ENCODE peak calls at places on chromosomes 6 and 20, in seven cellular contexts. One of them, this sample, is unnamed.

GRCh38 chr6:98539669-98540207 is 294.6 kb upstream of the POU3F2 start:
- DNase-seq in epithelial cell of proximal tubule: no peak
- DNase-seq in epithelial cell of esophagus: no peak
- DNase-seq in SK-N-SH: no peak
- DNase-seq in tibial nerve: no peak
- DNase-seq in CD8-positive, alpha-beta memory T cell: no peak
- DNase-seq in GM23248: no peak
- DNase-seq in this sample: no peak

GRCh38 chr6:16706029-16706428 is 55.2 kb downstream of the ATXN1 start:
- DNase-seq in epithelial cell of proximal tubule: no peak
- DNase-seq in epithelial cell of esophagus: peak; percentile 94
- DNase-seq in SK-N-SH: no peak
- DNase-seq in tibial nerve: no peak
- DNase-seq in CD8-positive, alpha-beta memory T cell: no peak
- DNase-seq in GM23248: no peak
- DNase-seq in this sample: no peak

GRCh38 chr6:41570270-41570615 is 24.1 kb downstream of the FOXP4 start:
- DNase-seq in epithelial cell of proximal tubule: no peak
- DNase-seq in epithelial cell of esophagus: no peak
- DNase-seq in SK-N-SH: no peak
- DNase-seq in tibial nerve: no peak
- DNase-seq in CD8-positive, alpha-beta memory T cell: no peak
- DNase-seq in GM23248: no peak
- DNase-seq in this sample: no peak

GRCh38 chr20:22999756-23000155 is 35.4 kb upstream of the SSTR4 start:
- DNase-seq in epithelial cell of proximal tubule: peak; percentile 36
- DNase-seq in epithelial cell of esophagus: peak; percentile 46
- DNase-seq in SK-N-SH: no peak
- DNase-seq in tibial nerve: no peak
- DNase-seq in CD8-positive, alpha-beta memory T cell: no peak
- DNase-seq in GM23248: peak; percentile 21
- DNase-seq in this sample: no peak

GRCh38 chr6:131250121-131250520 is 114.9 kb downstream of the AKAP7 start:
- DNase-seq in epithelial cell of proximal tubule: no peak
- DNase-seq in epithelial cell of esophagus: peak; percentile 50
- DNase-seq in SK-N-SH: no peak
- DNase-seq in tibial nerve: peak; percentile 24
- DNase-seq in CD8-positive, alpha-beta memory T cell: no peak
- DNase-seq in GM23248: peak; percentile 62
- DNase-seq in this sample: peak; percentile 33

GRCh38 chr6:100304575-100304974 is 160.1 kb downstream of the SIM1 start:
- DNase-seq in epithelial cell of proximal tubule: no peak
- DNase-seq in epithelial cell of esophagus: no peak
- DNase-seq in SK-N-SH: no peak
- DNase-seq in tibial nerve: no peak
- DNase-seq in CD8-positive, alpha-beta memory T cell: no peak
- DNase-seq in GM23248: no peak
- DNase-seq in this sample: no peak

GRCh38 chr20:36339646-36340592 is 33.8 kb downstream of the DLGAP4 start:
- DNase-seq in epithelial cell of proximal tubule: no peak
- DNase-seq in epithelial cell of esophagus: no peak
- DNase-seq in SK-N-SH: no peak
- DNase-seq in tibial nerve: no peak
- DNase-seq in CD8-positive, alpha-beta memory T cell: no peak
- DNase-seq in GM23248: no peak
- DNase-seq in this sample: no peak

GRCh38 chr6:74596586-74596985 is 609.3 kb downstream of the COL12A1 start:
- DNase-seq in epithelial cell of proximal tubule: no peak
- DNase-seq in epithelial cell of esophagus: no peak
- DNase-seq in SK-N-SH: no peak
- DNase-seq in tibial nerve: no peak
- DNase-seq in CD8-positive, alpha-beta memory T cell: no peak
- DNase-seq in GM23248: no peak
- DNase-seq in this sample: no peak

GRCh38 chr6:100664274-100665040 is 199.7 kb upstream of the SIM1 start:
- DNase-seq in epithelial cell of proximal tubule: no peak
- DNase-seq in epithelial cell of esophagus: peak; percentile 51
- DNase-seq in SK-N-SH: no peak
- DNase-seq in tibial nerve: no peak
- DNase-seq in CD8-positive, alpha-beta memory T cell: no peak
- DNase-seq in GM23248: peak; percentile 56
- DNase-seq in this sample: peak; percentile 5

GRCh38 chr6:12290490-12290820 is 294 bp downstream of the EDN1 start:
- DNase-seq in epithelial cell of proximal tubule: peak; percentile 19
- DNase-seq in epithelial cell of esophagus: no peak
- DNase-seq in SK-N-SH: no peak
- DNase-seq in tibial nerve: no peak
- DNase-seq in CD8-positive, alpha-beta memory T cell: no peak
- DNase-seq in GM23248: no peak
- DNase-seq in this sample: no peak

GRCh38 chr6:43290353-43290904 is 7.6 kb upstream of the SLC22A7 start:
- DNase-seq in epithelial cell of proximal tubule: no peak
- DNase-seq in epithelial cell of esophagus: no peak
- DNase-seq in SK-N-SH: no peak
- DNase-seq in tibial nerve: no peak
- DNase-seq in CD8-positive, alpha-beta memory T cell: no peak
- DNase-seq in GM23248: no peak
- DNase-seq in this sample: no peak

GRCh38 chr6:7121704-7122241 is 14.0 kb downstream of the RREB1 start:
- DNase-seq in epithelial cell of proximal tubule: no peak
- DNase-seq in epithelial cell of esophagus: no peak
- DNase-seq in SK-N-SH: no peak
- DNase-seq in tibial nerve: no peak
- DNase-seq in CD8-positive, alpha-beta memory T cell: no peak
- DNase-seq in GM23248: no peak
- DNase-seq in this sample: no peak

GRCh38 chr20:22630698-22631097 is 46.3 kb upstream of the FOXA2 start:
- DNase-seq in epithelial cell of proximal tubule: no peak
- DNase-seq in epithelial cell of esophagus: no peak
- DNase-seq in SK-N-SH: no peak
- DNase-seq in tibial nerve: no peak
- DNase-seq in CD8-positive, alpha-beta memory T cell: no peak
- DNase-seq in GM23248: no peak
- DNase-seq in this sample: no peak

GRCh38 chr6:129679758-129680157 is 30.2 kb downstream of the ARHGAP18 start:
- DNase-seq in epithelial cell of proximal tubule: no peak
- DNase-seq in epithelial cell of esophagus: no peak
- DNase-seq in SK-N-SH: no peak
- DNase-seq in tibial nerve: no peak
- DNase-seq in CD8-positive, alpha-beta memory T cell: no peak
- DNase-seq in GM23248: peak; percentile 52
- DNase-seq in this sample: no peak
- H3K4me3 ChIP-seq in epithelial cell of proximal tubule: no peak overlapping the region
- H3K4me3 ChIP-seq in epithelial cell of esophagus: no peak overlapping the region
- H3K4me3 ChIP-seq in SK-N-SH: peak overlapping the region; percentile 30
- H3K4me3 ChIP-seq in tibial nerve: no peak overlapping the region
- H3K4me3 ChIP-seq in CD8-positive, alpha-beta memory T cell: no peak overlapping the region
- H3K4me3 ChIP-seq in GM23248: peak overlapping the region; percentile 58
- H3K4me3 ChIP-seq in this sample: no peak overlapping the region

GRCh38 chr20:50516935-50517816 is 7.0 kb downstream of the PTPN1 start:
- DNase-seq in epithelial cell of proximal tubule: no peak
- DNase-seq in epithelial cell of esophagus: no peak
- DNase-seq in SK-N-SH: no peak
- DNase-seq in tibial nerve: no peak
- DNase-seq in CD8-positive, alpha-beta memory T cell: no peak
- DNase-seq in GM23248: no peak
- DNase-seq in this sample: no peak

GRCh38 chr20:50518270-50518721 is 8.1 kb downstream of the PTPN1 start:
- DNase-seq in epithelial cell of proximal tubule: no peak
- DNase-seq in epithelial cell of esophagus: peak; percentile 42
- DNase-seq in SK-N-SH: no peak
- DNase-seq in tibial nerve: no peak
- DNase-seq in CD8-positive, alpha-beta memory T cell: no peak
- DNase-seq in GM23248: peak; percentile 72
- DNase-seq in this sample: no peak

GRCh38 chr20:50516180-50516934 is 6.2 kb downstream of the PTPN1 start:
- DNase-seq in epithelial cell of proximal tubule: no peak
- DNase-seq in epithelial cell of esophagus: no peak
- DNase-seq in SK-N-SH: no peak
- DNase-seq in tibial nerve: no peak
- DNase-seq in CD8-positive, alpha-beta memory T cell: no peak
- DNase-seq in GM23248: no peak
- DNase-seq in this sample: no peak

GRCh38 chr20:50519036-50519780 is 9.0 kb downstream of the PTPN1 start:
- DNase-seq in epithelial cell of proximal tubule: no peak
- DNase-seq in epithelial cell of esophagus: no peak
- DNase-seq in SK-N-SH: no peak
- DNase-seq in tibial nerve: no peak
- DNase-seq in CD8-positive, alpha-beta memory T cell: no peak
- DNase-seq in GM23248: no peak
- DNase-seq in this sample: no peak

GRCh38 chr20:50517817-50518154 is 7.6 kb downstream of the PTPN1 start:
- DNase-seq in epithelial cell of proximal tubule: no peak
- DNase-seq in epithelial cell of esophagus: no peak
- DNase-seq in SK-N-SH: no peak
- DNase-seq in tibial nerve: no peak
- DNase-seq in CD8-positive, alpha-beta memory T cell: no peak
- DNase-seq in GM23248: no peak
- DNase-seq in this sample: no peak
- H3K4me3 ChIP-seq in epithelial cell of proximal tubule: peak overlapping the region; percentile 1
- H3K4me3 ChIP-seq in epithelial cell of esophagus: no peak overlapping the region
- H3K4me3 ChIP-seq in SK-N-SH: no peak overlapping the region
- H3K4me3 ChIP-seq in tibial nerve: no peak overlapping the region
- H3K4me3 ChIP-seq in CD8-positive, alpha-beta memory T cell: peak overlapping the region; percentile 41
- H3K4me3 ChIP-seq in GM23248: peak overlapping the region; percentile 42
- H3K4me3 ChIP-seq in this sample: no peak overlapping the region

DNA sequence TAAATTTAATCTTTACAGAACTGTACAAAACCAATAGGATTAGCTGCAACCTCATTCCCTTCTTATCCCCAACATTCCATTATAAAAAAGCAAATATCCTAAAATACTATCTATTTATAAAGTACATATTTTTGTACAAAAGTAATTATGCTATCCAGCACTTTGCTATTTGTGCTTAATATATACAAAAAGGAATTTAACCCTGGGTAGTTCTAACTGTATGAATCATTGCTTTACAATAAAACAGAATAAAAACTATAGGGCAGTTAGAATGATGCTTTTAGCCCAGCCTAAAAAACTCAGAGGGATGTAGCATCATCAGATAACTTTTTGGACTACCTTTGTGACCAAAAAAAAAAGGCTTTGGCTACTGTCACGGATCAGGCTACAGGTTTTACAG is 49.9 kb upstream of the KLHL31 start:
- DNase-seq in epithelial cell of proximal tubule: no peak
- DNase-seq in epithelial cell of esophagus: no peak
- DNase-seq in SK-N-SH: no peak
- DNase-seq in tibial nerve: no peak
- DNase-seq in CD8-positive, alpha-beta memory T cell: no peak
- DNase-seq in GM23248: no peak
- DNase-seq in this sample: no peak
- H3K4me3 ChIP-seq in epithelial cell of proximal tubule: no peak overlapping the region
- H3K4me3 ChIP-seq in epithelial cell of esophagus: no peak overlapping the region
- H3K4me3 ChIP-seq in SK-N-SH: no peak overlapping the region
- H3K4me3 ChIP-seq in tibial nerve: no peak overlapping the region
- H3K4me3 ChIP-seq in CD8-positive, alpha-beta memory T cell: no peak overlapping the region
- H3K4me3 ChIP-seq in GM23248: no peak overlapping the region
- H3K4me3 ChIP-seq in this sample: no peak overlapping the region

GRCh38 chr6:53797304-53797703 is 2.5 kb downstream of the LRRC1 start:
- DNase-seq in epithelial cell of proximal tubule: no peak
- DNase-seq in epithelial cell of esophagus: no peak
- DNase-seq in SK-N-SH: no peak
- DNase-seq in tibial nerve: no peak
- DNase-seq in CD8-positive, alpha-beta memory T cell: no peak
- DNase-seq in GM23248: no peak
- DNase-seq in this sample: no peak

GRCh38 chr6:53795254-53795701 is 473 bp downstream of the LRRC1 start:
- DNase-seq in epithelial cell of proximal tubule: no peak
- DNase-seq in epithelial cell of esophagus: peak; percentile 57
- DNase-seq in SK-N-SH: no peak
- DNase-seq in tibial nerve: no peak
- DNase-seq in CD8-positive, alpha-beta memory T cell: no peak
- DNase-seq in GM23248: no peak
- DNase-seq in this sample: no peak

GRCh38 chr6:53796451-53796780 is 1.6 kb downstream of the LRRC1 start:
- DNase-seq in epithelial cell of proximal tubule: no peak
- DNase-seq in epithelial cell of esophagus: no peak
- DNase-seq in SK-N-SH: no peak
- DNase-seq in tibial nerve: no peak
- DNase-seq in CD8-positive, alpha-beta memory T cell: no peak
- DNase-seq in GM23248: no peak
- DNase-seq in this sample: no peak

GRCh38 chr6:53795702-53796450 is 1.1 kb downstream of the LRRC1 start:
- DNase-seq in epithelial cell of proximal tubule: no peak
- DNase-seq in epithelial cell of esophagus: peak; percentile 57
- DNase-seq in SK-N-SH: peak; percentile 30
- DNase-seq in tibial nerve: no peak
- DNase-seq in CD8-positive, alpha-beta memory T cell: no peak
- DNase-seq in GM23248: peak; percentile 62
- DNase-seq in this sample: no peak

GRCh38 chr6:53796791-53797190 is 2.0 kb downstream of the LRRC1 start:
- DNase-seq in epithelial cell of proximal tubule: no peak
- DNase-seq in epithelial cell of esophagus: peak; percentile 35
- DNase-seq in SK-N-SH: no peak
- DNase-seq in tibial nerve: no peak
- DNase-seq in CD8-positive, alpha-beta memory T cell: no peak
- DNase-seq in GM23248: peak; percentile 3
- DNase-seq in this sample: no peak
- H3K4me3 ChIP-seq in epithelial cell of proximal tubule: peak overlapping the region; percentile 67
- H3K4me3 ChIP-seq in epithelial cell of esophagus: peak overlapping the region; percentile 86
- H3K4me3 ChIP-seq in SK-N-SH: no peak overlapping the region
- H3K4me3 ChIP-seq in tibial nerve: peak overlapping the region; percentile 64
- H3K4me3 ChIP-seq in CD8-positive, alpha-beta memory T cell: no peak overlapping the region
- H3K4me3 ChIP-seq in GM23248: peak overlapping the region; percentile 77
- H3K4me3 ChIP-seq in this sample: no peak overlapping the region

GRCh38 chr20:32625996-32626395 is 40.9 kb upstream of the NOL4L start:
- DNase-seq in epithelial cell of proximal tubule: no peak
- DNase-seq in epithelial cell of esophagus: no peak
- DNase-seq in SK-N-SH: no peak
- DNase-seq in tibial nerve: no peak
- DNase-seq in CD8-positive, alpha-beta memory T cell: no peak
- DNase-seq in GM23248: no peak
- DNase-seq in this sample: no peak

GRCh38 chr20:32628960-32629530 is 43.9 kb upstream of the NOL4L start:
- DNase-seq in epithelial cell of proximal tubule: no peak
- DNase-seq in epithelial cell of esophagus: peak; percentile 63
- DNase-seq in SK-N-SH: no peak
- DNase-seq in tibial nerve: no peak
- DNase-seq in CD8-positive, alpha-beta memory T cell: no peak
- DNase-seq in GM23248: no peak
- DNase-seq in this sample: no peak

GRCh38 chr20:32624687-32625345 is 39.7 kb upstream of the NOL4L start:
- DNase-seq in epithelial cell of proximal tubule: no peak
- DNase-seq in epithelial cell of esophagus: no peak
- DNase-seq in SK-N-SH: no peak
- DNase-seq in tibial nerve: no peak
- DNase-seq in CD8-positive, alpha-beta memory T cell: no peak
- DNase-seq in GM23248: no peak
- DNase-seq in this sample: no peak

GRCh38 chr20:32626407-32626806 is 41.3 kb upstream of the NOL4L start:
- DNase-seq in epithelial cell of proximal tubule: no peak
- DNase-seq in epithelial cell of esophagus: no peak
- DNase-seq in SK-N-SH: no peak
- DNase-seq in tibial nerve: no peak
- DNase-seq in CD8-positive, alpha-beta memory T cell: no peak
- DNase-seq in GM23248: no peak
- DNase-seq in this sample: no peak

GRCh38 chr20:32626859-32627636 is 41.9 kb upstream of the NOL4L start:
- DNase-seq in epithelial cell of proximal tubule: no peak
- DNase-seq in epithelial cell of esophagus: no peak
- DNase-seq in SK-N-SH: peak; percentile 91
- DNase-seq in tibial nerve: no peak
- DNase-seq in CD8-positive, alpha-beta memory T cell: no peak
- DNase-seq in GM23248: peak; percentile 17
- DNase-seq in this sample: no peak
- H3K4me3 ChIP-seq in epithelial cell of proximal tubule: no peak overlapping the region
- H3K4me3 ChIP-seq in epithelial cell of esophagus: no peak overlapping the region
- H3K4me3 ChIP-seq in SK-N-SH: no peak overlapping the region
- H3K4me3 ChIP-seq in tibial nerve: peak overlapping the region; percentile 7
- H3K4me3 ChIP-seq in CD8-positive, alpha-beta memory T cell: no peak overlapping the region
- H3K4me3 ChIP-seq in GM23248: no peak overlapping the region
- H3K4me3 ChIP-seq in this sample: no peak overlapping the region